ENCODE peak calls at places on chromosomes 4 and X, in five cellular contexts. One of them, this sample, is unnamed.
A peak's percentile ranks its signal among the peaks of the same experiment; 100 is the strongest.

GRCh38 chrX:26050099-26050498 is 88.0 kb upstream of the MAGEB18 start:
- DNase-seq in PC-3: peak; percentile 3
- DNase-seq in mucosa of descending colon: no peak
- DNase-seq in fibroblast of the aortic adventitia: no peak
- DNase-seq in AG10803: no peak
- DNase-seq in this sample: no peak

GRCh38 chr4:173834151-173834550 is 304.1 kb upstream of the HAND2 start:
- DNase-seq in PC-3: peak; percentile 19
- DNase-seq in mucosa of descending colon: no peak
- DNase-seq in fibroblast of the aortic adventitia: peak; percentile 56
- DNase-seq in AG10803: no peak
- DNase-seq in this sample: no peak

GRCh38 chr4:184136525-184136924 is 81.1 kb downstream of the ENPP6 start:
- DNase-seq in PC-3: no peak
- DNase-seq in mucosa of descending colon: no peak
- DNase-seq in fibroblast of the aortic adventitia: no peak
- DNase-seq in AG10803: no peak
- DNase-seq in this sample: no peak

GRCh38 chr4:71604785-71605184 is 179.1 kb downstream of the GC start:
- DNase-seq in PC-3: no peak
- DNase-seq in mucosa of descending colon: no peak
- DNase-seq in fibroblast of the aortic adventitia: no peak
- DNase-seq in AG10803: no peak
- DNase-seq in this sample: no peak

GRCh38 chr4:158823461-158823873 is 54.6 kb downstream of the FNIP2 start:
- DNase-seq in PC-3: no peak
- DNase-seq in mucosa of descending colon: no peak
- DNase-seq in fibroblast of the aortic adventitia: peak; percentile 85
- DNase-seq in AG10803: peak; percentile 66
- DNase-seq in this sample: no peak

GRCh38 chr4:177239878-177240277 is 69.8 kb upstream of the NEIL3 start:
- DNase-seq in PC-3: no peak
- DNase-seq in mucosa of descending colon: no peak
- DNase-seq in fibroblast of the aortic adventitia: peak; percentile 55
- DNase-seq in AG10803: no peak
- DNase-seq in this sample: no peak

GRCh38 chr4:107120661-107121060 is 84.5 kb upstream of the DKK2 start:
- DNase-seq in PC-3: no peak
- DNase-seq in mucosa of descending colon: peak; percentile 6
- DNase-seq in fibroblast of the aortic adventitia: no peak
- DNase-seq in AG10803: peak; percentile 8
- DNase-seq in this sample: no peak

GRCh38 chr4:2272828-2273120 is 10.9 kb upstream of the MXD4 start:
- DNase-seq in PC-3: no peak
- DNase-seq in mucosa of descending colon: no peak
- DNase-seq in fibroblast of the aortic adventitia: no peak
- DNase-seq in AG10803: no peak
- DNase-seq in this sample: no peak

GRCh38 chr4:138400528-138400927 is 158.4 kb upstream of the SLC7A11 start:
- DNase-seq in PC-3: no peak
- DNase-seq in mucosa of descending colon: no peak
- DNase-seq in fibroblast of the aortic adventitia: no peak
- DNase-seq in AG10803: no peak
- DNase-seq in this sample: no peak

GRCh38 chr4:99201687-99202086 is 17.4 kb downstream of the ADH6 start:
- DNase-seq in PC-3: no peak
- DNase-seq in mucosa of descending colon: no peak
- DNase-seq in fibroblast of the aortic adventitia: peak; percentile 90
- DNase-seq in AG10803: peak; percentile 68
- DNase-seq in this sample: no peak

GRCh38 chr4:45036677-45037076 is 310.3 kb upstream of the GNPDA2 start:
- DNase-seq in PC-3: peak; percentile 66
- DNase-seq in mucosa of descending colon: no peak
- DNase-seq in fibroblast of the aortic adventitia: no peak
- DNase-seq in AG10803: no peak
- DNase-seq in this sample: no peak

GRCh38 chr4:1642196-1642951 is 41.7 kb downstream of the FAM53A start:
- DNase-seq in PC-3: no peak
- DNase-seq in mucosa of descending colon: no peak
- DNase-seq in fibroblast of the aortic adventitia: no peak
- DNase-seq in AG10803: no peak
- DNase-seq in this sample: no peak

GRCh38 chrX:153732406-153732805 is 7.8 kb downstream of the ABCD1 start:
- DNase-seq in PC-3: peak; percentile 86
- DNase-seq in mucosa of descending colon: no peak
- DNase-seq in fibroblast of the aortic adventitia: no peak
- DNase-seq in AG10803: no peak
- DNase-seq in this sample: no peak

GRCh38 chr4:504076-504475 is 5.1 kb downstream of the PIGG start:
- DNase-seq in PC-3: no peak
- DNase-seq in mucosa of descending colon: no peak
- DNase-seq in fibroblast of the aortic adventitia: peak; percentile 14
- DNase-seq in AG10803: no peak
- DNase-seq in this sample: no peak

GRCh38 chrX:150848914-150849365 is 49.5 kb downstream of the CD99L2 start:
- DNase-seq in PC-3: peak; percentile 93
- DNase-seq in mucosa of descending colon: peak; percentile 9
- DNase-seq in fibroblast of the aortic adventitia: no peak
- DNase-seq in AG10803: no peak
- DNase-seq in this sample: no peak

GRCh38 chr4:105894570-105895323 is 524 bp upstream of the NPNT start:
- DNase-seq in PC-3: peak; percentile 63
- DNase-seq in mucosa of descending colon: peak; percentile 64
- DNase-seq in fibroblast of the aortic adventitia: peak; percentile 17
- DNase-seq in AG10803: peak; percentile 47
- DNase-seq in this sample: no peak

GRCh38 chrX:101450951-101451350 is 34.3 kb upstream of the ARMCX4 start:
- DNase-seq in PC-3: no peak
- DNase-seq in mucosa of descending colon: peak; percentile 58
- DNase-seq in fibroblast of the aortic adventitia: peak; percentile 60
- DNase-seq in AG10803: peak; percentile 65
- DNase-seq in this sample: no peak

GRCh38 chr4:52957220-52957686 is 95.1 kb downstream of the RASL11B start:
- DNase-seq in PC-3: no peak
- DNase-seq in mucosa of descending colon: peak; percentile 11
- DNase-seq in fibroblast of the aortic adventitia: peak; percentile 28
- DNase-seq in AG10803: peak; percentile 77
- DNase-seq in this sample: no peak

GRCh38 chr4:174665799-174666198 is 143.5 kb upstream of the HPGD start:
- DNase-seq in PC-3: no peak
- DNase-seq in mucosa of descending colon: no peak
- DNase-seq in fibroblast of the aortic adventitia: no peak
- DNase-seq in AG10803: no peak
- DNase-seq in this sample: no peak

GRCh38 chrX:132948648-132949260 is 9.7 kb downstream of the HS6ST2 start:
- DNase-seq in PC-3: peak; percentile 60
- DNase-seq in mucosa of descending colon: peak; percentile 6
- DNase-seq in fibroblast of the aortic adventitia: no peak
- DNase-seq in AG10803: no peak
- DNase-seq in this sample: no peak

GRCh38 chr4:29559281-29559680 is 1160.9 kb upstream of the PCDH7 start:
- DNase-seq in PC-3: no peak
- DNase-seq in mucosa of descending colon: no peak
- DNase-seq in fibroblast of the aortic adventitia: no peak
- DNase-seq in AG10803: no peak
- DNase-seq in this sample: no peak

GRCh38 chr4:139267301-139267700 is 12.7 kb downstream of the MGARP start:
- DNase-seq in PC-3: peak; percentile 30
- DNase-seq in mucosa of descending colon: no peak
- DNase-seq in fibroblast of the aortic adventitia: no peak
- DNase-seq in AG10803: no peak
- DNase-seq in this sample: no peak

GRCh38 chr4:41590591-41590990 is 52.6 kb downstream of the LIMCH1 start:
- DNase-seq in PC-3: peak; percentile 46
- DNase-seq in mucosa of descending colon: no peak
- DNase-seq in fibroblast of the aortic adventitia: no peak
- DNase-seq in AG10803: no peak
- DNase-seq in this sample: no peak

GRCh38 chrX:77009691-77010090 is 437.5 kb upstream of the FGF16 start:
- DNase-seq in PC-3: peak; percentile 86
- DNase-seq in mucosa of descending colon: no peak
- DNase-seq in fibroblast of the aortic adventitia: peak; percentile 84
- DNase-seq in AG10803: peak; percentile 25
- DNase-seq in this sample: no peak

GRCh38 chr4:20778896-20779295 is 78.6 kb downstream of the PACRGL start:
- DNase-seq in PC-3: no peak
- DNase-seq in mucosa of descending colon: no peak
- DNase-seq in fibroblast of the aortic adventitia: no peak
- DNase-seq in AG10803: no peak
- DNase-seq in this sample: no peak

GRCh38 chr4:153452661-153453378 is 13.3 kb upstream of the TMEM131L start:
- DNase-seq in PC-3: no peak
- DNase-seq in mucosa of descending colon: no peak
- DNase-seq in fibroblast of the aortic adventitia: no peak
- DNase-seq in AG10803: no peak
- DNase-seq in this sample: no peak

GRCh38 chrX:111181883-111182400 is 86.0 kb downstream of the PAK3 start:
- DNase-seq in PC-3: no peak
- DNase-seq in mucosa of descending colon: no peak
- DNase-seq in fibroblast of the aortic adventitia: no peak
- DNase-seq in AG10803: no peak
- DNase-seq in this sample: no peak

GRCh38 chr4:78002260-78002659 is 54.9 kb upstream of the FRAS1 start:
- DNase-seq in PC-3: no peak
- DNase-seq in mucosa of descending colon: no peak
- DNase-seq in fibroblast of the aortic adventitia: peak; percentile 18
- DNase-seq in AG10803: peak; percentile 24
- DNase-seq in this sample: no peak

GRCh38 chr4:176791591-176792347 is 953 bp downstream of the VEGFC start:
- DNase-seq in PC-3: peak; percentile 38
- DNase-seq in mucosa of descending colon: no peak
- DNase-seq in fibroblast of the aortic adventitia: peak; percentile 64
- DNase-seq in AG10803: peak; percentile 55
- DNase-seq in this sample: no peak

GRCh38 chrX:53445977-53446376 is 11.8 kb upstream of the HSD17B10 start:
- DNase-seq in PC-3: peak; percentile 64
- DNase-seq in mucosa of descending colon: peak; percentile 67
- DNase-seq in fibroblast of the aortic adventitia: peak; percentile 37
- DNase-seq in AG10803: peak; percentile 15
- DNase-seq in this sample: no peak

GRCh38 chrX:37652589-37653271 is 32.9 kb upstream of the XK start:
- DNase-seq in PC-3: no peak
- DNase-seq in mucosa of descending colon: no peak
- DNase-seq in fibroblast of the aortic adventitia: no peak
- DNase-seq in AG10803: no peak
- DNase-seq in this sample: no peak

GRCh38 chr4:36159208-36159607 is 85.1 kb downstream of the ARAP2 start:
- DNase-seq in PC-3: no peak
- DNase-seq in mucosa of descending colon: no peak
- DNase-seq in fibroblast of the aortic adventitia: no peak
- DNase-seq in AG10803: no peak
- DNase-seq in this sample: no peak

GRCh38 chr4:56698329-56698728 is 17.2 kb upstream of the HOPX start:
- DNase-seq in PC-3: no peak
- DNase-seq in mucosa of descending colon: no peak
- DNase-seq in fibroblast of the aortic adventitia: peak; percentile 11
- DNase-seq in AG10803: peak; percentile 35
- DNase-seq in this sample: no peak

GRCh38 chr4:76035799-76036389 is at the start of gene CXCL11:
- DNase-seq in PC-3: no peak
- DNase-seq in mucosa of descending colon: no peak
- DNase-seq in fibroblast of the aortic adventitia: peak; percentile 12
- DNase-seq in AG10803: no peak
- DNase-seq in this sample: no peak

GRCh38 chr4:109877400-109877799 is 29.5 kb downstream of the LRIT3 start:
- DNase-seq in PC-3: no peak
- DNase-seq in mucosa of descending colon: no peak
- DNase-seq in fibroblast of the aortic adventitia: no peak
- DNase-seq in AG10803: no peak
- DNase-seq in this sample: no peak

GRCh38 chr4:187283306-187283705 is 559.6 kb upstream of the FAT1 start:
- DNase-seq in PC-3: no peak
- DNase-seq in mucosa of descending colon: no peak
- DNase-seq in fibroblast of the aortic adventitia: no peak
- DNase-seq in AG10803: peak; percentile 22
- DNase-seq in this sample: no peak

GRCh38 chrX:154411981-154412340 is 622 bp downstream of the TAFAZZIN start:
- DNase-seq in PC-3: peak; percentile 58
- DNase-seq in mucosa of descending colon: peak; percentile 81
- DNase-seq in fibroblast of the aortic adventitia: peak; percentile 28
- DNase-seq in AG10803: peak; percentile 28
- DNase-seq in this sample: peak; percentile 33

GRCh38 chr4:92172203-92172602 is 131.6 kb upstream of the GRID2 start:
- DNase-seq in PC-3: peak; percentile 30
- DNase-seq in mucosa of descending colon: no peak
- DNase-seq in fibroblast of the aortic adventitia: peak; percentile 28
- DNase-seq in AG10803: no peak
- DNase-seq in this sample: no peak
- TF ChIP-seq CTCF in PC-3: peak; percentile 64
- TF ChIP-seq CTCF in mucosa of descending colon: no peak
- TF ChIP-seq CTCF in fibroblast of the aortic adventitia: peak; percentile 46
- TF ChIP-seq CTCF in AG10803: no peak
- TF ChIP-seq CTCF in this sample: no peak

GRCh38 chr4:164700471-164700870 is 53.5 kb upstream of the SMIM31 start:
- DNase-seq in PC-3: peak; percentile 40
- DNase-seq in mucosa of descending colon: peak; percentile 35
- DNase-seq in fibroblast of the aortic adventitia: no peak
- DNase-seq in AG10803: no peak
- DNase-seq in this sample: no peak
- TF ChIP-seq CTCF in PC-3: peak; percentile 53
- TF ChIP-seq CTCF in mucosa of descending colon: no peak
- TF ChIP-seq CTCF in fibroblast of the aortic adventitia: no peak
- TF ChIP-seq CTCF in AG10803: no peak
- TF ChIP-seq CTCF in this sample: no peak

DNA sequence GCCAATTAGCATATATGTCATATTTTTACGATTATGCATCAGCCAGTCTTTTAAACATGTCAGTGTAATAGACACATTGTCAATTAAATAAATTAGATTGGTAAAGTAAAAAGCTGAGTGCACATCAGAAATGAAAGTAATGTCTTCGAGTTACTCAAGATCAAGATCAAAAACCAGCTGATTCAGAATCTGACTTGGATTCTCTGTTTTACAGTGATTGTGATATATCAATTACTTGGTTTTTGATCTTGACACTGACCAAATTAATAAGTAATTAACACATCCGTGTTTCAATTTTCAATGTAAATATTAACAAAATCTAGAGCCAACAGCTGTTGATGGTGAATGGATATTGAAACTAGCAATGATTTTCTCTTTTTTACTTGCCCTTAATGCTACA is 311.6 kb downstream of the PDGFC start:
- DNase-seq in PC-3: no peak
- DNase-seq in mucosa of descending colon: no peak
- DNase-seq in fibroblast of the aortic adventitia: no peak
- DNase-seq in AG10803: no peak
- DNase-seq in this sample: no peak
- TF ChIP-seq CTCF in PC-3: no peak
- TF ChIP-seq CTCF in mucosa of descending colon: no peak
- TF ChIP-seq CTCF in fibroblast of the aortic adventitia: no peak
- TF ChIP-seq CTCF in AG10803: no peak
- TF ChIP-seq CTCF in this sample: no peak

DNA sequence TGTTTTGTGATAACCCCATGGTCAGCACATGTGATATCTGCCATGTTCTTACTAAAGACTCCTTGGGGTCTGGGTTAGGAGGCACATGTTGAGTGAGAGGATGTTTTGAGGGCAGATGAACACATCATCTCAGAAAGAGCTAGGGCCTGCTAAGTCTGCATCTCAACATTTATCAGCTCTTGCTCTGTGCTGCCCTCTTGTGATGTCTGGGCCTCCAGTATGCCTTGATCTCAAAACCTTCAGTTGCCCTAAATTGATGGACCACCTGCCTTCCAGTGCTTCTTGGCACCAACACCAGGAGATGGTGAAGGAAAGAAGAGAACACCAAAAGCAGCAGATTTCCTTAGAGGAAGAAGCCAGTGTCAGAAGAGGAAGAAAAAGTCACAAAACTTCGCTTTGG is 22.5 kb downstream of the MID1 start:
- DNase-seq in PC-3: peak; percentile 56
- DNase-seq in mucosa of descending colon: peak; percentile 47
- DNase-seq in fibroblast of the aortic adventitia: no peak
- DNase-seq in AG10803: peak; percentile 31
- DNase-seq in this sample: no peak
- TF ChIP-seq CTCF in PC-3: peak; percentile 75
- TF ChIP-seq CTCF in mucosa of descending colon: no peak
- TF ChIP-seq CTCF in fibroblast of the aortic adventitia: peak; percentile 42
- TF ChIP-seq CTCF in AG10803: peak; percentile 61
- TF ChIP-seq CTCF in this sample: no peak

This sample was measured in activated B cell treated with CpG ODN at 0.5 μM for 24 hours.